ENCODE peak calls at places on chromosome 20, in seven cellular contexts. A is endodermal cell, V is AG04449, Z is BJ, O is lower lobe of right lung, W is breast epithelium, H is left lung. L is an unnamed sample.

GRCh38 chr20:36541227-36542018 is at the start of gene MYL9:
- DNase-seq in A (peak), V (no peak), Z (peak), O (peak), W (peak), H (peak), L (no peak)

GRCh38 chr20:48807586-48808381 is 20.0 kb downstream of the PREX1 start:
- DNase-seq in A (no peak), V (no peak), Z (no peak), O (no peak), W (no peak), H (no peak), L (no peak)

GRCh38 chr20:18916886-18917785 is 103.6 kb downstream of the SCP2D1 start:
- DNase-seq in A (no peak), V (no peak), Z (no peak), O (no peak), W (no peak), H (no peak), L (no peak)

GRCh38 chr20:10489853-10490627 is 54.9 kb downstream of the SLX4IP start:
- DNase-seq in A (no peak), V (no peak), Z (no peak), O (no peak), W (no peak), H (no peak), L (no peak)

GRCh38 chr20:56899495-56899894 is 270.4 kb downstream of the TFAP2C start:
- DNase-seq in A (no peak), V (no peak), Z (no peak), O (no peak), W (no peak), H (no peak), L (no peak)

GRCh38 chr20:6053776-6054688 is at the start of gene LRRN4:
- DNase-seq in A (peak), V (no peak), Z (no peak), O (no peak), W (no peak), H (peak), L (peak)

GRCh38 chr20:50346372-50347347 is 156.0 kb downstream of the CEBPB start:
- DNase-seq in A (peak), V (peak), Z (no peak), O (peak), W (peak), H (peak), L (no peak)

GRCh38 chr20:60403105-60403741 is 445.0 kb downstream of the CDH26 start:
- DNase-seq in A (no peak), V (no peak), Z (no peak), O (no peak), W (no peak), H (no peak), L (no peak)

GRCh38 chr20:8996817-8997512 is 71.9 kb upstream of the PLCB4 start:
- DNase-seq in A (no peak), V (no peak), Z (no peak), O (no peak), W (no peak), H (no peak), L (no peak)

GRCh38 chr20:25588491-25588890 is 3.2 kb upstream of the NINL start:
- DNase-seq in A (no peak), V (no peak), Z (no peak), O (no peak), W (no peak), H (no peak), L (no peak)

DNA sequence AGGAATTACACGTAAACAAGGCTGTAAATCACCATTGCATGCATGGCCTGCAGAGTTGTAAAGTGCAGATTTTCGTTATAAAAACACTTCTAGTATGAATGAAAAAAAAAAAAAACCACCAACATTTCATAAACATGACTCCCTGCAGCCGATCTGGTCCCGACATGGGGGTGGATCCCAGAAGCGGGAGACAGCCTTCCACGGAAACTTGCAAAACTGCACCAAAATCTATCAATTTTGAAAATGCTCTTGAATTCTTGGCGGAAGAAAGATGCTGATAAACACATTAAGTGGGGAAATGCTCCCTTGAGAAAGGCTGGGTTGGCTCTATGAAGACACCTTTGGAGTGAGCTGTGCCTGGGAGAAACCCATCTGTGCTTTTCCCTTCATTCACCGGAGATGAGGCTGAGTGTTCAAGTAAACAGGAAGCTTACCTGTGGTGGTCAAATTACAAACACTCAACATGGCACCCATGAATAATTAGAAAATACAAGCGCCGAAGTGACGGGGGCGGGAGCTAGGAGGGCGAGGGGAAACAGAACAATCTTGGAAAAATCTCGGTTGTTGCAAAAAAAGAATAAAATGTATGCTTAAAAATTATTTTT is 847 bp upstream of the ANKRD60 start:
- DNase-seq in A (peak), V (no peak), Z (no peak), O (no peak), W (no peak), H (no peak), L (no peak)
- H3K4me3 ChIP-seq in A (peak), V (peak), Z (no peak), O (no peak), W (no peak), H (no peak), L (no peak)

DNA sequence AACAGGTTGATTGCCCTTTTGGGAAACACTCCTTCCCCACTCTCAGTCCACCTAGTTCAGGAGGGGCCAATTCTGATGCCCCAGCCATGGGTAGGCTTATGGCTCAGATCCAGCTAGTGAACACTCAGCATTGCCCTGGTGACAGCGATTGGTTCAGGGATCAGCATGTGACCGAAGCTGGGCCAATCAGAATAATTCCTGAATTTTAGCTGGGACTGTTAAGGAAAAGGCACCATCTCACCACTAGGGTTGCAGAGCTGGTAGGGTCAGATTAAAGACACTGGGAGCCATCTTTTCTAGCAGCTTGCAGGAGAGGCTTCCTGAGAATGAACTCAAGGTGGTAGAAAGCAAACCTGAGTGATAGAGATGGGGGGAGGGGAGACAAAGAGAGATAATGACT is 44.4 kb downstream of the EYA2 start:
- DNase-seq in A (peak), V (no peak), Z (no peak), O (no peak), W (no peak), H (no peak), L (no peak)
- TF ChIP-seq CTCF in A (peak), V (no peak), Z (peak), O (no peak), W (no peak), H (peak), L (peak)

GRCh38 chr20:45359069-45359405 is 3.9 kb upstream of the SYS1 start:
- DNase-seq in A (no peak), V (no peak), Z (no peak), O (peak), W (peak), H (peak), L (no peak)
- H3K4me3 ChIP-seq in A (no peak), V (no peak), Z (no peak), O (no peak), W (peak), H (no peak), L (no peak)

GRCh38 chr20:3172933-3173581 is at the start of gene LZTS3:
- DNase-seq in A (peak), V (no peak), Z (no peak), O (peak), W (peak), H (peak), L (no peak)
- TF ChIP-seq CTCF in A (no peak), V (no peak), Z (peak), O (no peak), W (no peak), H (no peak), L (peak)

DNA sequence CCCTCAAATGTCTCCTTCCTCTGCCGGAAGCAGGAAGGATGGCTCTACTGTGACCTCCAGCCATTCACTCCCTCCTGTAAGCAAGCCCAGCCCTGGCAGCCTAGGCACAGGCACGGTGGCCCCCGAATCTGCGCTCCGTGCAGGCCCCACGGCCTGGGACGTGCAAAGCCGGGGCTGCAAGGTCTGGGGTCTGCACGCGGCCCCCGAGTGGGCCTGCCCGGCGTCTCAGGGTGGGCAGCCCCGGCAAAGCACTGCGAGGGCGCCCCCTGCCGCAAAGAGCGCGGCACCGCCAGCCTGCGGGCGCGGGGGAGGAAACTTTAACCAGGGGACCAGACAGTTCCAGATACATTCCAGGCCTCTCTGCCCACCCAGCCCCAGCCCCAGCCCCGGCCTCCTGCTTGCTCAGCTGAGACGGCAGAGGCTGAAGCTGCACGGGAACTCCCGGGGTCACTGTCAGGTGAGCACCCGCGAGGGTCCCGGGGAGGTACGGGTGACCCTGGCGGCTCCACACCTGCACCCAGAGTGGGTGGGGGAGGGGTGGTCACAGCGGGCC is 98.8 kb downstream of the ASXL1 start:
- DNase-seq in A (peak), V (no peak), Z (no peak), O (no peak), W (no peak), H (no peak), L (no peak)
- H3K4me3 ChIP-seq in A (peak), V (peak), Z (peak), O (peak), W (peak), H (peak), L (peak)

GRCh38 chr20:13492001-13492480 is 146.7 kb downstream of the TASP1 start:
- DNase-seq in A (peak), V (no peak), Z (peak), O (no peak), W (peak), H (no peak), L (peak)
- TF ChIP-seq CTCF in A (peak), V (no peak), Z (peak), O (no peak), W (no peak), H (peak), L (no peak)

L was measured in epithelial cell of proximal tubule.